ENCODE peak calls at places on chromosomes 4 and X, in nine cellular contexts. V is iPS DF 6.9, Y is T-cell, S is NCI-H345, O is AG08396, G is fibroblast of mammary gland, B is immature natural killer cell, X is nephron progenitor cell, A is foreskin fibroblast. Z is an unnamed sample.
A peak's percentile ranks its signal among the peaks of the same experiment; 100 is the strongest.

GRCh38 chrX:134813697-134814096 is 155.4 kb upstream of the PLAC1 start:
- DNase-seq in B (no peak), X (no peak), V (no peak), G (no peak), A (peak; percentile 21), S (no peak), O (no peak), Y (no peak), Z (no peak)

GRCh38 chr4:138616775-138617174 is 374.6 kb upstream of the SLC7A11 start:
- DNase-seq in Y (no peak), G (peak; percentile 25), V (no peak), X (no peak), S (no peak), O (no peak), B (no peak), A (peak; percentile 24), Z (no peak)

GRCh38 chrX:9327747-9328145 is 137.1 kb upstream of the TBL1X start:
- DNase-seq in B (no peak), G (peak; percentile 75), X (no peak), A (peak; percentile 71), O (peak; percentile 58), V (no peak), Y (no peak), S (no peak), Z (no peak)

GRCh38 chr4:165748321-165748720 is 124.7 kb upstream of the TLL1 start:
- DNase-seq in V (no peak), O (no peak), A (no peak), Y (no peak), X (no peak), S (no peak), B (no peak), G (no peak), Z (no peak)

GRCh38 chrX:150198776-150199175 is 164.3 kb upstream of the MAMLD1 start:
- DNase-seq in B (no peak), G (peak; percentile 22), S (no peak), X (no peak), A (peak; percentile 27), O (no peak), Y (no peak), V (no peak), Z (no peak)

GRCh38 chr4:41719417-41719816 is 29.1 kb downstream of the PHOX2B start:
- DNase-seq in V (no peak), A (peak; percentile 57), G (peak; percentile 33), O (no peak), S (no peak), Y (no peak), B (no peak), X (no peak), Z (no peak)

GRCh38 chr4:170231377-170231776 is 141.6 kb upstream of the AADAT start:
- DNase-seq in X (no peak), B (no peak), O (no peak), V (no peak), G (no peak), Y (no peak), A (no peak), S (no peak), Z (no peak)

GRCh38 chrX:84188320-84188834 is 378 bp upstream of the RPS6KA6 start:
- DNase-seq in G (peak; percentile 44), O (peak; percentile 68), A (peak; percentile 77), S (peak; percentile 80), V (no peak), X (peak; percentile 71), Y (no peak), B (no peak), Z (peak; percentile 93)

GRCh38 chr4:167595898-167596297 is 361.6 kb upstream of the SPOCK3 start:
- DNase-seq in G (no peak), A (no peak), B (no peak), Y (no peak), O (no peak), V (no peak), X (no peak), S (no peak), Z (no peak)

GRCh38 chrX:139905743-139906142 is 27.1 kb downstream of the ATP11C start:
- DNase-seq in S (no peak), V (no peak), O (no peak), G (no peak), B (no peak), X (no peak), A (no peak), Y (no peak), Z (no peak)

GRCh38 chrX:39645059-39645895 is 452.5 kb downstream of the BCOR start:
- DNase-seq in A (peak; percentile 80), S (no peak), O (peak; percentile 69), B (no peak), Y (no peak), V (no peak), G (peak; percentile 88), X (peak; percentile 54), Z (no peak)

GRCh38 chr4:177441061-177441802 is 1.0 kb downstream of the AGA start:
- DNase-seq in B (peak; percentile 2), G (peak; percentile 6), V (no peak), A (peak; percentile 58), O (no peak), S (peak; percentile 8), Y (no peak), X (no peak), Z (peak; percentile 12)

GRCh38 chr4:104447346-104447745 is 47.3 kb downstream of the CXXC4 start:
- DNase-seq in X (no peak), O (no peak), Y (no peak), A (no peak), S (no peak), G (no peak), V (no peak), B (no peak), Z (no peak)

GRCh38 chr4:40719008-40719623 is 30.6 kb upstream of the NSUN7 start:
- DNase-seq in G (peak; percentile 69), Y (no peak), X (no peak), A (peak; percentile 23), S (peak; percentile 27), V (peak; percentile 43), O (peak; percentile 31), B (no peak), Z (peak; percentile 68)

GRCh38 chrX:68462197-68462596 is 28.9 kb upstream of the OPHN1 start:
- DNase-seq in X (no peak), Y (no peak), O (no peak), B (no peak), A (peak; percentile 17), V (no peak), G (peak; percentile 33), S (no peak), Z (no peak)

GRCh38 chr4:15375707-15376106 is 52.1 kb upstream of the C1QTNF7 start:
- DNase-seq in V (no peak), X (no peak), G (no peak), Y (no peak), O (no peak), S (no peak), B (no peak), A (peak; percentile 33), Z (no peak)

GRCh38 chr4:55884093-55884850 is 30.8 kb downstream of the EXOC1 start:
- DNase-seq in A (no peak), Y (no peak), V (no peak), X (no peak), B (no peak), S (no peak), O (no peak), G (no peak), Z (no peak)

GRCh38 chr4:168803727-168804126 is 206.3 kb downstream of the CBR4 start:
- DNase-seq in S (peak; percentile 2), V (peak; percentile 29), X (peak; percentile 12), Y (no peak), G (peak; percentile 72), B (no peak), A (peak; percentile 53), O (peak; percentile 44), Z (no peak)

GRCh38 chrX:54640103-54640428 is 110.0 kb downstream of the GNL3L start:
- DNase-seq in V (no peak), G (peak; percentile 1), O (no peak), B (no peak), X (no peak), A (no peak), S (no peak), Y (no peak), Z (no peak)

GRCh38 chrX:50723006-50723405 is 91.0 kb downstream of the SHROOM4 start:
- DNase-seq in Y (no peak), A (no peak), V (no peak), B (no peak), X (no peak), G (no peak), S (no peak), O (no peak), Z (no peak)

Z was measured in NCI-H146.